ENCODE peak calls at places on chromosomes 3 and 15, in eight cellular contexts. One of them, this sample, is unnamed.

GRCh38 chr15:45307230-45307924 is 55.3 kb downstream of the SLC28A2 start:
- DNase-seq in fibroblast of mammary gland: peak; percentile 69
- DNase-seq in GM23338: peak; percentile 18
- DNase-seq in HCEC 1CT: peak; percentile 39
- DNase-seq in cardiac muscle cell: peak; percentile 79
- DNase-seq in GDM1: no peak
- DNase-seq in amniotic stem cell: peak; percentile 26
- DNase-seq in stimulated activated CD4-positive, alpha-beta T cell treated with anti-CD3 and anti-CD28 coated beads, TNF-alpha, amount 100 ng/mL, for 4 hours: no peak
- DNase-seq in this sample: no peak

GRCh38 chr3:185583925-185584324 is 2.2 kb upstream of the SENP2 start:
- DNase-seq in amniotic stem cell: no peak
- DNase-seq in fibroblast of mammary gland: no peak
- DNase-seq in GDM1: no peak
- DNase-seq in GM23338: peak; percentile 64
- DNase-seq in stimulated activated CD4-positive, alpha-beta T cell treated with anti-CD3 and anti-CD28 coated beads, TNF-alpha, amount 100 ng/mL, for 4 hours: no peak
- DNase-seq in cardiac muscle cell: no peak
- DNase-seq in HCEC 1CT: no peak
- DNase-seq in this sample: no peak

GRCh38 chr3:155608237-155608636 is 136.6 kb downstream of the PLCH1 start:
- DNase-seq in stimulated activated CD4-positive, alpha-beta T cell treated with anti-CD3 and anti-CD28 coated beads, TNF-alpha, amount 100 ng/mL, for 4 hours: no peak
- DNase-seq in cardiac muscle cell: no peak
- DNase-seq in GM23338: no peak
- DNase-seq in fibroblast of mammary gland: no peak
- DNase-seq in HCEC 1CT: no peak
- DNase-seq in amniotic stem cell: no peak
- DNase-seq in GDM1: no peak
- DNase-seq in this sample: no peak

GRCh38 chr15:28125673-28126651 is 26.8 kb upstream of the OCA2 start:
- DNase-seq in amniotic stem cell: peak; percentile 28
- DNase-seq in GM23338: peak; percentile 81
- DNase-seq in HCEC 1CT: peak; percentile 15
- DNase-seq in cardiac muscle cell: peak; percentile 74
- DNase-seq in fibroblast of mammary gland: peak; percentile 68
- DNase-seq in stimulated activated CD4-positive, alpha-beta T cell treated with anti-CD3 and anti-CD28 coated beads, TNF-alpha, amount 100 ng/mL, for 4 hours: no peak
- DNase-seq in GDM1: no peak
- DNase-seq in this sample: no peak

GRCh38 chr3:186444974-186445373 is 82.9 kb upstream of the DGKG start:
- DNase-seq in HCEC 1CT: no peak
- DNase-seq in GM23338: no peak
- DNase-seq in amniotic stem cell: no peak
- DNase-seq in stimulated activated CD4-positive, alpha-beta T cell treated with anti-CD3 and anti-CD28 coated beads, TNF-alpha, amount 100 ng/mL, for 4 hours: no peak
- DNase-seq in cardiac muscle cell: no peak
- DNase-seq in fibroblast of mammary gland: no peak
- DNase-seq in GDM1: no peak
- DNase-seq in this sample: no peak

GRCh38 chr3:31358473-31359075 is 174.2 kb upstream of the STT3B start:
- DNase-seq in stimulated activated CD4-positive, alpha-beta T cell treated with anti-CD3 and anti-CD28 coated beads, TNF-alpha, amount 100 ng/mL, for 4 hours: no peak
- DNase-seq in GM23338: no peak
- DNase-seq in amniotic stem cell: no peak
- DNase-seq in fibroblast of mammary gland: no peak
- DNase-seq in GDM1: no peak
- DNase-seq in HCEC 1CT: no peak
- DNase-seq in cardiac muscle cell: no peak
- DNase-seq in this sample: no peak

GRCh38 chr15:99102332-99103235 is 2.3 kb upstream of the SYNM start:
- DNase-seq in cardiac muscle cell: no peak
- DNase-seq in GDM1: no peak
- DNase-seq in HCEC 1CT: no peak
- DNase-seq in stimulated activated CD4-positive, alpha-beta T cell treated with anti-CD3 and anti-CD28 coated beads, TNF-alpha, amount 100 ng/mL, for 4 hours: no peak
- DNase-seq in fibroblast of mammary gland: no peak
- DNase-seq in GM23338: no peak
- DNase-seq in amniotic stem cell: no peak
- DNase-seq in this sample: no peak

GRCh38 chr3:171461087-171461917 is 1.1 kb upstream of the TNIK start:
- DNase-seq in amniotic stem cell: no peak
- DNase-seq in cardiac muscle cell: peak; percentile 63
- DNase-seq in HCEC 1CT: no peak
- DNase-seq in GDM1: no peak
- DNase-seq in stimulated activated CD4-positive, alpha-beta T cell treated with anti-CD3 and anti-CD28 coated beads, TNF-alpha, amount 100 ng/mL, for 4 hours: no peak
- DNase-seq in fibroblast of mammary gland: no peak
- DNase-seq in GM23338: no peak
- DNase-seq in this sample: no peak

GRCh38 chr3:11385908-11386307 is 113.7 kb downstream of the ATG7 start:
- DNase-seq in GDM1: no peak
- DNase-seq in fibroblast of mammary gland: peak; percentile 50
- DNase-seq in cardiac muscle cell: peak; percentile 57
- DNase-seq in HCEC 1CT: no peak
- DNase-seq in amniotic stem cell: no peak
- DNase-seq in stimulated activated CD4-positive, alpha-beta T cell treated with anti-CD3 and anti-CD28 coated beads, TNF-alpha, amount 100 ng/mL, for 4 hours: no peak
- DNase-seq in GM23338: peak; percentile 12
- DNase-seq in this sample: no peak

GRCh38 chr3:25664066-25664809 is 469 bp downstream of the TOP2B start:
- DNase-seq in GM23338: peak; percentile 72
- DNase-seq in fibroblast of mammary gland: peak; percentile 46
- DNase-seq in GDM1: peak; percentile 18
- DNase-seq in cardiac muscle cell: peak; percentile 59
- DNase-seq in HCEC 1CT: peak; percentile 45
- DNase-seq in amniotic stem cell: peak; percentile 54
- DNase-seq in stimulated activated CD4-positive, alpha-beta T cell treated with anti-CD3 and anti-CD28 coated beads, TNF-alpha, amount 100 ng/mL, for 4 hours: peak; percentile 55
- DNase-seq in this sample: peak; percentile 17

GRCh38 chr3:176046717-176047116 is 1150.6 kb downstream of the TBL1XR1 start:
- DNase-seq in GDM1: no peak
- DNase-seq in stimulated activated CD4-positive, alpha-beta T cell treated with anti-CD3 and anti-CD28 coated beads, TNF-alpha, amount 100 ng/mL, for 4 hours: no peak
- DNase-seq in fibroblast of mammary gland: no peak
- DNase-seq in amniotic stem cell: no peak
- DNase-seq in HCEC 1CT: no peak
- DNase-seq in cardiac muscle cell: no peak
- DNase-seq in GM23338: no peak
- DNase-seq in this sample: no peak

GRCh38 chr3:170021083-170021482 is 16.7 kb upstream of the GPR160 start:
- DNase-seq in GDM1: no peak
- DNase-seq in HCEC 1CT: peak; percentile 15
- DNase-seq in GM23338: peak; percentile 56
- DNase-seq in fibroblast of mammary gland: no peak
- DNase-seq in amniotic stem cell: no peak
- DNase-seq in cardiac muscle cell: no peak
- DNase-seq in stimulated activated CD4-positive, alpha-beta T cell treated with anti-CD3 and anti-CD28 coated beads, TNF-alpha, amount 100 ng/mL, for 4 hours: no peak
- DNase-seq in this sample: no peak

GRCh38 chr15:41336549-41336948 is 3.9 kb downstream of the NUSAP1 start:
- DNase-seq in fibroblast of mammary gland: no peak
- DNase-seq in HCEC 1CT: no peak
- DNase-seq in amniotic stem cell: no peak
- DNase-seq in GDM1: no peak
- DNase-seq in cardiac muscle cell: no peak
- DNase-seq in GM23338: no peak
- DNase-seq in stimulated activated CD4-positive, alpha-beta T cell treated with anti-CD3 and anti-CD28 coated beads, TNF-alpha, amount 100 ng/mL, for 4 hours: no peak
- DNase-seq in this sample: no peak

GRCh38 chr3:64494530-64494929 is 193.3 kb downstream of the ADAMTS9 start:
- DNase-seq in GM23338: no peak
- DNase-seq in GDM1: no peak
- DNase-seq in amniotic stem cell: no peak
- DNase-seq in cardiac muscle cell: no peak
- DNase-seq in HCEC 1CT: no peak
- DNase-seq in fibroblast of mammary gland: no peak
- DNase-seq in stimulated activated CD4-positive, alpha-beta T cell treated with anti-CD3 and anti-CD28 coated beads, TNF-alpha, amount 100 ng/mL, for 4 hours: no peak
- DNase-seq in this sample: no peak

GRCh38 chr3:64977308-64978100 is 289.7 kb upstream of the ADAMTS9 start:
- DNase-seq in fibroblast of mammary gland: peak; percentile 60
- DNase-seq in HCEC 1CT: peak; percentile 43
- DNase-seq in amniotic stem cell: peak; percentile 53
- DNase-seq in GDM1: no peak
- DNase-seq in cardiac muscle cell: peak; percentile 44
- DNase-seq in stimulated activated CD4-positive, alpha-beta T cell treated with anti-CD3 and anti-CD28 coated beads, TNF-alpha, amount 100 ng/mL, for 4 hours: no peak
- DNase-seq in GM23338: peak; percentile 13
- DNase-seq in this sample: no peak